ENCODE peak calls at places on chromosomes 12 and 14, in ten cellular contexts. Q is neural progenitor cell, V is foreskin fibroblast, H is SK-N-SH, A is heart left ventricle, D is fibroblast of pulmonary artery, C is left ventricle myocardium inferior, L is endothelial cell, R is uterus, B is AG04450. E is an unnamed sample.
A peak's percentile ranks its signal among the peaks of the same experiment; 100 is the strongest.

GRCh38 chr12:112031472-112031871 is 18.2 kb downstream of the ERP29 start:
- DNase-seq in C (no peak), H (no peak), D (peak; percentile 7), B (no peak), L (no peak), Q (no peak), A (no peak), V (no peak), R (no peak), E (no peak)

GRCh38 chr12:105072888-105073488 is 11.3 kb downstream of the ALDH1L2 start:
- DNase-seq in C (no peak), A (no peak), V (no peak), L (no peak), Q (no peak), H (no peak), D (no peak), B (no peak), R (no peak), E (no peak)

GRCh38 chr12:132029503-132030300 is 80.0 kb downstream of the EP400 start:
- DNase-seq in A (no peak), C (no peak), Q (no peak), H (no peak), D (no peak), V (no peak), B (no peak), R (no peak), L (no peak), E (no peak)

GRCh38 chr12:12776261-12776660 is 9.2 kb upstream of the APOLD1 start:
- DNase-seq in B (no peak), L (no peak), D (peak; percentile 64), C (no peak), Q (no peak), R (no peak), V (no peak), H (no peak), A (no peak), E (no peak)

GRCh38 chr14:96806836-96807235 is 9.7 kb downstream of the VRK1 start:
- DNase-seq in H (no peak), R (no peak), C (no peak), L (no peak), D (peak; percentile 50), V (no peak), Q (no peak), A (no peak), B (no peak), E (no peak)

GRCh38 chr12:108734200-108734906 is 3.0 kb upstream of the CORO1C start:
- DNase-seq in B (peak; percentile 73), H (no peak), D (peak; percentile 86), Q (no peak), C (no peak), R (no peak), V (peak; percentile 94), A (no peak), L (no peak), E (no peak)

GRCh38 chr14:42163136-42163535 is 556.5 kb downstream of the LRFN5 start:
- DNase-seq in V (no peak), L (no peak), D (no peak), Q (no peak), H (no peak), A (no peak), C (no peak), B (no peak), R (no peak), E (no peak)

GRCh38 chr14:55545779-55546178 is 34.2 kb upstream of the KTN1 start:
- DNase-seq in D (no peak), A (no peak), C (no peak), Q (no peak), L (no peak), H (no peak), R (no peak), V (no peak), B (no peak), E (no peak)

GRCh38 chr12:5124401-5124800 is 80.7 kb downstream of the KCNA5 start:
- DNase-seq in D (no peak), Q (no peak), R (no peak), V (no peak), H (no peak), A (no peak), B (no peak), C (no peak), L (no peak), E (no peak)

GRCh38 chr14:57725399-57726077 is 140.4 kb downstream of the SLC35F4 start:
- DNase-seq in Q (no peak), H (no peak), V (peak; percentile 38), R (no peak), D (peak; percentile 77), A (no peak), L (no peak), B (no peak), C (no peak), E (no peak)

GRCh38 chr12:43069768-43070221 is 480.2 kb upstream of the PRICKLE1 start:
- DNase-seq in D (peak; percentile 53), L (no peak), C (peak; percentile 18), B (no peak), V (peak; percentile 20), Q (no peak), A (peak; percentile 34), R (peak; percentile 68), H (no peak), E (no peak)

GRCh38 chr12:129696405-129696804 is 207.4 kb downstream of the TMEM132D start:
- DNase-seq in B (no peak), D (no peak), R (no peak), C (no peak), L (no peak), A (no peak), Q (no peak), V (no peak), H (no peak), E (no peak)

GRCh38 chr12:4416276-4416675 is 29.3 kb downstream of the FGF6 start:
- DNase-seq in Q (no peak), L (no peak), V (no peak), D (no peak), R (no peak), A (no peak), H (no peak), B (no peak), C (no peak), E (no peak)

GRCh38 chr12:59895161-59895785 is 299.4 kb downstream of the SLC16A7 start:
- DNase-seq in R (no peak), L (no peak), D (no peak), Q (no peak), H (no peak), V (no peak), C (no peak), A (no peak), B (no peak), E (no peak)

GRCh38 chr14:39034481-39035296 is 68.3 kb downstream of the SEC23A start:
- DNase-seq in D (peak; percentile 46), B (no peak), L (peak; percentile 28), H (peak; percentile 5), R (no peak), C (no peak), A (no peak), Q (peak; percentile 69), V (no peak), E (no peak)
- TF ChIP-seq CTCF in D (peak; percentile 55), B (peak; percentile 44), L (peak; percentile 18), H (peak; percentile 45), R (no peak), C (peak; percentile 43), A (peak; percentile 43), Q (peak; percentile 74), V (peak; percentile 23), E (no peak)

GRCh38 chr14:22164616-22165015 is 424.4 kb downstream of the DAD1 start:
- DNase-seq in A (no peak), V (no peak), B (no peak), L (no peak), C (no peak), D (no peak), Q (no peak), H (no peak), R (no peak), E (no peak)

GRCh38 chr14:22158560-22158959 is 430.5 kb downstream of the DAD1 start:
- DNase-seq in H (no peak), Q (no peak), B (no peak), R (no peak), V (no peak), L (no peak), C (no peak), D (no peak), A (no peak), E (no peak)

GRCh38 chr14:22159968-22160367 is 429.1 kb downstream of the DAD1 start:
- DNase-seq in V (no peak), R (no peak), B (no peak), D (no peak), Q (no peak), L (no peak), C (no peak), A (no peak), H (no peak), E (no peak)

GRCh38 chr14:22159049-22159448 is 430.0 kb downstream of the DAD1 start:
- DNase-seq in Q (no peak), B (no peak), D (no peak), V (no peak), H (no peak), A (no peak), C (no peak), R (no peak), L (no peak), E (no peak)

DNA sequence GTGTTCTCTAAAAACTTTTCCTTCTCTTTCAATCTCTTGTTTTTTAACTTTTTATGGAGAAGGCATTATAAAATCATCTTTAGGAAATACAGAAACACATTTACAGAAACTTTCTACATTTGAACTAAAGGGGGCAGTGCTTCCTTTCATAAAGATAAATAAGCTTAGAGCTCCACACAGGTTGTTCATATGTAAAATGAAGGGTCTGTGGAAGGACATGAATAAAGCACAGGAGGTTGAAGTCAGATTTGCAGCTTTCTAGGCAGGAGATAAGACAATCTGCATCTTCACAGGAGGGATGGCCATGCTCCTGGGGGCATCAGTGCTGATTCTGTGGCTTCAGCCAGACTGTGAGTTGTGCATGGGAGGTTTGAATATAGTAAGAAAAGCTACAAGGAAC is 426.0 kb downstream of the DAD1 start:
- DNase-seq in R (no peak), A (no peak), B (no peak), H (no peak), Q (peak; percentile 20), L (no peak), V (no peak), D (no peak), C (no peak), E (no peak)
- TF ChIP-seq CTCF in R (no peak), A (peak; percentile 27), B (peak; percentile 60), H (peak; percentile 40), Q (peak; percentile 46), L (peak; percentile 15), V (no peak), D (peak; percentile 6), C (peak; percentile 28), E (peak; percentile 4)

GRCh38 chr12:95740751-95741150 is 49.8 kb downstream of the NTN4 start:
- DNase-seq in R (no peak), D (no peak), H (no peak), B (no peak), L (no peak), C (no peak), V (no peak), Q (no peak), A (no peak), E (no peak)
- TF ChIP-seq CTCF in R (no peak), D (no peak), H (no peak), B (no peak), L (no peak), C (no peak), V (no peak), Q (no peak), A (no peak), E (no peak)

DNA sequence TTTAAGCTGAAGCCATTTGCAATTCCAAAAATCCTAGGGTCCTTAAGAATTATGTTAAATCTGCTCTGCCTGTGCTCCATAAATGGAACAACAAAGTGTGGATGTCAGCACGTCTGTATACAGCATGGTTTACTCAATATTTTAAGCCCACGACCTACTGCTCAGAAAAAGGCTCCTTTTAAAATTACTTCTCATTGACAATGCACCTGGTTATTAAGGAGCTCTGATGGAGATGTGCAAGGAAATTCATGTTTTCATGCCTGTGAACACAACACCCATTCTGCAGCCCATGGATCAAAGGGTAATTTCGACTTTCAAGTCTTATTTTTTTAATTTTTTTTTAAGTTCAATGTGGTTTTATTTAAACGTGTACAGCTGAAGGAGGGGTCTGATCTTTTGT is 48.1 kb downstream of the FBXO33 start:
- DNase-seq in D (no peak), A (no peak), H (no peak), V (no peak), C (no peak), B (no peak), L (no peak), Q (no peak), R (no peak), E (no peak)
- TF ChIP-seq CTCF in D (no peak), A (no peak), H (no peak), V (no peak), C (no peak), B (no peak), L (no peak), Q (no peak), R (no peak), E (no peak)